ENCODE peak calls at places on chromosomes 16 and 17, in five cellular contexts. L is tibial artery, C is PC-9, Y is IMR-90, J is cardiac muscle cell. K is an unnamed sample.

GRCh38 chr16:24731722-24732419 is 2.4 kb downstream of the TNRC6A start:
- DNase-seq in C (no peak), Y (no peak), L (no peak), J (no peak), K (no peak)

GRCh38 chr16:67528222-67528869 is at the start of gene RIPOR1:
- DNase-seq in C (no peak), J (peak; percentile 33), Y (no peak), L (peak; percentile 86), K (no peak)

GRCh38 chr17:28492352-28493310 is 13.5 kb upstream of the FOXN1 start:
- DNase-seq in C (no peak), J (peak; percentile 55), L (no peak), Y (no peak), K (no peak)

GRCh38 chr17:17626151-17626805 is 34.8 kb upstream of the PEMT start:
- DNase-seq in C (no peak), L (no peak), J (no peak), Y (no peak), K (no peak)

GRCh38 chr17:50863221-50863843 is 2.8 kb downstream of the TOB1 start:
- DNase-seq in L (no peak), J (peak; percentile 48), Y (no peak), C (no peak), K (peak; percentile 77)

GRCh38 chr17:17507465-17508011 is 11.3 kb upstream of the RASD1 start:
- DNase-seq in C (no peak), L (no peak), Y (no peak), J (no peak), K (no peak)

GRCh38 chr17:50935201-50936124 is 69.3 kb upstream of the TOB1 start:
- DNase-seq in C (peak; percentile 94), L (peak; percentile 95), J (no peak), Y (no peak), K (no peak)

GRCh38 chr17:45246861-45247428 is 14.9 kb downstream of the SPATA32 start:
- DNase-seq in Y (peak; percentile 14), C (no peak), L (no peak), J (no peak), K (no peak)

GRCh38 chr17:31926100-31926729 is 10.6 kb upstream of the SUZ12 start:
- DNase-seq in L (no peak), J (no peak), C (no peak), Y (no peak), K (no peak)

GRCh38 chr17:50051082-50051576 is 4.8 kb upstream of the ITGA3 start:
- DNase-seq in L (no peak), J (peak; percentile 71), Y (peak; percentile 88), C (peak; percentile 98), K (peak; percentile 48)

GRCh38 chr17:42065201-42065600 is 14.8 kb upstream of the C17orf113 start:
- DNase-seq in C (no peak), J (no peak), L (no peak), Y (no peak), K (no peak)

GRCh38 chr16:51922476-51922875 is 624.5 kb downstream of the TOX3 start:
- DNase-seq in J (no peak), L (no peak), C (no peak), Y (no peak), K (peak; percentile 12)

GRCh38 chr17:11610999-11611566 is 12.8 kb downstream of the DNAH9 start:
- DNase-seq in Y (no peak), C (no peak), L (no peak), J (no peak), K (no peak)

GRCh38 chr17:7654832-7655540 is 4.3 kb downstream of the ATP1B2 start:
- DNase-seq in L (no peak), J (peak; percentile 59), Y (peak; percentile 44), C (no peak), K (no peak)

GRCh38 chr16:80280557-80280956 is 260.2 kb upstream of the DYNLRB2 start:
- DNase-seq in J (no peak), L (no peak), Y (peak; percentile 35), C (no peak), K (no peak)

GRCh38 chr17:78960945-78961344 is 18.8 kb downstream of the LGALS3BP start:
- DNase-seq in L (no peak), J (peak; percentile 47), Y (no peak), C (no peak), K (no peak)

GRCh38 chr17:56085576-56086267 is 67.6 kb upstream of the ANKFN1 start:
- DNase-seq in L (no peak), J (no peak), Y (no peak), C (no peak), K (no peak)

GRCh38 chr16:87471278-87472141 is 21.3 kb downstream of the ZCCHC14 start:
- DNase-seq in Y (no peak), J (no peak), C (no peak), L (no peak), K (no peak)

GRCh38 chr17:78252701-78253635 is 21.5 kb downstream of the TMEM235 start:
- DNase-seq in L (no peak), C (no peak), Y (no peak), J (no peak), K (no peak)

GRCh38 chr16:23288726-23289512 is 13.2 kb upstream of the SCNN1B start:
- DNase-seq in L (no peak), C (no peak), J (no peak), Y (no peak), K (no peak)

GRCh38 chr17:6752068-6752909 is 3.6 kb upstream of the XAF1 start:
- DNase-seq in Y (peak; percentile 99), C (peak; percentile 46), J (peak; percentile 100), L (peak; percentile 81), K (no peak)

GRCh38 chr17:74566132-74566753 is 1.1 kb downstream of the CD300H start:
- DNase-seq in C (no peak), L (no peak), Y (no peak), J (peak; percentile 67), K (no peak)

GRCh38 chr17:42818379-42818778 is 5.7 kb downstream of the BECN1 start:
- DNase-seq in L (no peak), C (no peak), Y (peak; percentile 33), J (peak; percentile 16), K (no peak)

GRCh38 chr16:70432800-70433455 is 6.0 kb downstream of the ST3GAL2 start:
- DNase-seq in L (no peak), Y (no peak), J (peak; percentile 59), C (no peak), K (no peak)

GRCh38 chr16:21554795-21555585 is 44.4 kb upstream of the METTL9 start:
- DNase-seq in Y (peak; percentile 71), L (peak; percentile 93), J (peak; percentile 83), C (peak; percentile 68), K (peak; percentile 86)

DNA sequence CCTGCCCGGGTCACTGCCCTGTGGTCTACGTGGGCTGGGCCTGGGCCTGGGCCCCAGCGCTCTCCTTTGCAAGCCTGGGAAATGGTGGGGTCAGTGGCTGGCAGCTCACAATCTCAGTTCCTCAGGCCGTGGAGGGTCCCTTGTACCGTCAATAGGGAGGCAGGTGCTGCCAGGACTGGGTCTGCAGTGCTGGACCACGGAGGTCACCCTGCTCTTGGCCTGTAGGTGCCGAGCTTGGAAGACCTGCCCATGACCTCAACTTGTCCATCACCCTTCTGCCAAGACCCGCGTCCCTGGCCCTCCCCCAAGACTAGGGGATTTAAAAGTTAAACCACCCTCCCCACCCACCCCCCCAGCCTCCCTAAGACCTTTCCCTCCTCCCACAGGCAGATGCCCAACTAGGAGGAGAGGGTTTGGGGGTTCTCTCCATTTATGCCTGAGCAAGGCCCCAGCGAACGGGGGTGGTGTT is 2.5 kb downstream of the TBX2 start:
- DNase-seq in L (no peak), J (no peak), Y (no peak), C (no peak), K (no peak)
- H3K27me3 ChIP-seq in L (no peaks in the 10 kb centered on the region), J (peaks cover 51% of the 10 kb centered on the region), Y (no peaks in the 10 kb centered on the region), C (no peaks in the 10 kb centered on the region), K (no peaks in the 10 kb centered on the region)

GRCh38 chr17:81401727-81402529 is 6.7 kb downstream of the BAHCC1 start:
- DNase-seq in J (peak; percentile 65), L (peak; percentile 79), C (no peak), Y (no peak), K (peak; percentile 51)
- H3K4me1 ChIP-seq in J (peaks cover 62% of the 10 kb centered on the region), L (peaks cover 63% of the 10 kb centered on the region), C (peaks cover 5% of the 10 kb centered on the region), Y (peaks cover 37% of the 10 kb centered on the region), K (peaks cover 14% of the 10 kb centered on the region)

GRCh38 chr17:81962499-81963441 is 1.8 kb upstream of the NOTUM start:
- DNase-seq in Y (no peak), L (no peak), J (no peak), C (no peak), K (no peak)
- H3K4me3 ChIP-seq in Y (no peak overlapping the region), L (no peak overlapping the region), J (no peak overlapping the region), C (no peak overlapping the region), K (no peak overlapping the region)

GRCh38 chr17:48599373-48599772 is 5.4 kb downstream of the HOXB6 start:
- DNase-seq in Y (no peak), J (no peak), C (no peak), L (no peak), K (no peak)

GRCh38 chr17:48600244-48601098 is 4.3 kb downstream of the HOXB6 start:
- DNase-seq in J (no peak), Y (peak; percentile 24), L (no peak), C (no peak), K (peak; percentile 79)

GRCh38 chr17:48597492-48597774 is 3.9 kb upstream of the HOXB5 start:
- DNase-seq in L (no peak), Y (no peak), C (no peak), J (no peak), K (no peak)

GRCh38 chr17:48597775-48598631 is 4.4 kb upstream of the HOXB5 start:
- DNase-seq in J (no peak), L (no peak), C (no peak), Y (peak; percentile 88), K (no peak)

GRCh38 chr17:48598727-48599126 is 5.1 kb upstream of the HOXB5 start:
- DNase-seq in Y (no peak), C (no peak), L (no peak), J (no peak), K (no peak)
- H3K27me3 ChIP-seq in Y (no peaks in the 10 kb centered on the region), C (no peaks in the 10 kb centered on the region), L (no peaks in the 10 kb centered on the region), J (peaks cover 100% of the 10 kb centered on the region), K (peaks cover 4% of the 10 kb centered on the region)